ENCODE peak calls at places on chromosomes 12 and 14, in seven cellular contexts. U, Q, X, P, T, A and B are unnamed samples.

GRCh38 chr12:49553512-49554088 is 14.3 kb downstream of the MCRS1 start:
- ATAC-seq in U (peak; percentile 77), X (peak; percentile 48), Q (peak; percentile 58), P (no peak), A (peak; percentile 22), T (peak; percentile 58), B (no peak)

GRCh38 chr12:111099186-111099585 is 178.8 kb upstream of the MYL2 start:
- ATAC-seq in Q (no peak), T (no peak), X (no peak), U (no peak), A (no peak), P (no peak), B (no peak)

GRCh38 chr12:84763112-84763511 is 149.5 kb downstream of the SLC6A15 start:
- ATAC-seq in X (no peak), T (no peak), U (no peak), P (no peak), Q (no peak), A (peak; percentile 21), B (no peak)

GRCh38 chr14:56333361-56334279 is 215.4 kb downstream of the PELI2 start:
- ATAC-seq in X (peak; percentile 99), A (peak; percentile 95), P (peak; percentile 85), U (peak; percentile 60), Q (peak; percentile 87), T (peak; percentile 79), B (peak; percentile 71)

GRCh38 chr14:76603713-76604112 is 157.6 kb upstream of the VASH1 start:
- ATAC-seq in Q (peak; percentile 13), A (no peak), X (no peak), U (no peak), P (peak; percentile 99), T (no peak), B (no peak)

GRCh38 chr12:19937161-19937560 is 431.2 kb upstream of the PDE3A start:
- ATAC-seq in Q (no peak), A (no peak), U (no peak), T (no peak), P (no peak), X (no peak), B (no peak)

GRCh38 chr12:75692883-75693282 is 181.5 kb upstream of the KRR1 start:
- ATAC-seq in Q (no peak), U (no peak), A (no peak), X (no peak), T (no peak), P (no peak), B (no peak)

GRCh38 chr12:3520168-3520567 is 29.2 kb downstream of the PRMT8 start:
- ATAC-seq in Q (no peak), A (no peak), U (no peak), T (no peak), X (no peak), P (peak; percentile 74), B (no peak)

GRCh38 chr12:89648211-89648930 is 60.3 kb downstream of the ATP2B1 start:
- ATAC-seq in X (peak; percentile 60), Q (peak; percentile 58), A (peak; percentile 11), P (peak; percentile 18), U (peak; percentile 89), T (peak; percentile 88), B (no peak)

GRCh38 chr12:113988064-113988451 is 21.9 kb upstream of the RBM19 start:
- ATAC-seq in A (no peak), U (no peak), T (no peak), X (peak; percentile 35), P (no peak), Q (no peak), B (no peak)

GRCh38 chr12:88266851-88267360 is 124.8 kb downstream of the TMTC3 start:
- ATAC-seq in T (no peak), U (no peak), A (no peak), P (no peak), Q (no peak), X (no peak), B (no peak)

GRCh38 chr14:73166399-73166798 is 30.1 kb downstream of the PSEN1 start:
- ATAC-seq in T (no peak), X (no peak), Q (no peak), U (no peak), P (no peak), A (no peak), B (no peak)

GRCh38 chr12:109888179-109889020 is 8.1 kb upstream of the GLTP start:
- ATAC-seq in A (peak; percentile 95), X (peak; percentile 49), T (peak; percentile 32), Q (peak; percentile 84), P (peak; percentile 80), U (peak; percentile 75), B (peak; percentile 92)

GRCh38 chr14:102200690-102201368 is 61.1 kb downstream of the WDR20 start:
- ATAC-seq in T (no peak), X (no peak), A (no peak), U (no peak), P (peak; percentile 25), Q (no peak), B (no peak)

GRCh38 chr12:115325858-115326257 is 641.9 kb upstream of the TBX3 start:
- ATAC-seq in A (no peak), Q (no peak), P (no peak), U (no peak), X (peak; percentile 95), T (no peak), B (no peak)

GRCh38 chr12:70774055-70774454 is 136.8 kb upstream of the PTPRB start:
- ATAC-seq in A (no peak), T (no peak), P (no peak), Q (peak; percentile 50), X (no peak), U (no peak), B (no peak)

GRCh38 chr14:106506901-106507305 is 980.5 kb downstream of the TMEM121 start:
- ATAC-seq in A (no peak), X (no peak), Q (no peak), T (no peak), U (no peak), P (no peak), B (no peak)

GRCh38 chr14:75125617-75126016 is 1.2 kb downstream of the NEK9 start:
- ATAC-seq in P (no peak), Q (no peak), T (no peak), A (peak; percentile 25), U (no peak), X (no peak), B (no peak)

GRCh38 chr12:129404556-129404955 is 499.3 kb downstream of the TMEM132D start:
- ATAC-seq in U (no peak), T (no peak), Q (no peak), A (no peak), P (no peak), X (no peak), B (no peak)

DNA sequence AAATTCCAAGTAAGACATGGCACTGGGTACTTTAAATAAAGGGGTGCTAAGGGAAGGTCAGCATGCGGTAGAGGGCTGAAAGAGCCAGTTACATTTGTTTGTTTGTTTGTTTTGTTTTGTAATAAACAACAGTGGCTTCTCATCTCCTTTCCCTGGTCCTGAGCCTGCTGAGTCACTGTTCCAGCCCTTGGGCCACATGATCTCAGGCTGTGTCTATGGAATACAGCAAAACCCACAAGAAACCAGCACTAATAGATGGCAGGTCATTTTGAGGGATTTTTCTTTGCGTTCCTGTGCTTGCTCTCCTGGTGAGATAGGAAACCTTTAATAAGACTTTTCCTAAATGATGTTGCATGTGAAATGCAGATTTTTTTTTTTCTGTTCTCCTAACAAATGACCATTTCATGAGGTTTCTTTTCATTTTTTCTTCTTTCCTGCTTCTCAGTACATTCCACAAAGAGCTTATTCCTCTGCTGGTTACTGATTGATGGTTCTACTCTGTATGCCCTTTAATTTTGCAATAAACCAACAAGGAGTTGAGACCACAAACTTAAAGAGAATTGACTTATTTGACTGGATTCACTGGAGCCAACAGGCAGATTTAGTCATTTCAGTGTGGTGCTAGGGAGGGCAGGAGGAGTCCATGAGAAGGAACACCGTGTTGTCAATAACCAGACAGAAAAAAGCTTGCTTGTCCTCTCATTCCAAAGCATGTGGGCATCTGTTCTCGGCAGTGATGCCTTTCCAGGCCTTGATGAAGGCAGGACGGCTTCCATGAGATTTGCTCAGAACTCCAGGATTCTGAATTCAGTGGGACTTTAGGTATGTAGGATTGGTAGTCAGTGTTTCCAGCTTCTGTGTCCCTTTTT is 459.2 kb downstream of the RAD51B start:
- ATAC-seq in P (no peak), T (peak; percentile 87), U (peak; percentile 72), Q (peak; percentile 95), A (peak; percentile 94), X (peak; percentile 76), B (no peak)
- H3K4me1 ChIP-seq in P (no peaks in the 10 kb centered on the region), T (peaks cover 62% of the 10 kb centered on the region), U (no peaks in the 10 kb centered on the region), Q (peaks cover 33% of the 10 kb centered on the region), A (peaks cover 3% of the 10 kb centered on the region), X (no peaks in the 10 kb centered on the region), B (no peaks in the 10 kb centered on the region)

GRCh38 chr12:15555466-15555865 is 233.2 kb downstream of the PTPRO start:
- ATAC-seq in U (no peak), A (peak; percentile 23), P (no peak), Q (no peak), T (no peak), X (no peak), B (no peak)

GRCh38 chr12:15558915-15559528 is 230.2 kb downstream of the EPS8 start:
- ATAC-seq in A (peak; percentile 90), T (no peak), P (no peak), Q (no peak), U (no peak), X (no peak), B (no peak)

GRCh38 chr12:15550778-15551177 is 228.5 kb downstream of the PTPRO start:
- ATAC-seq in T (no peak), Q (no peak), U (no peak), P (no peak), A (no peak), X (no peak), B (no peak)

GRCh38 chr12:15562263-15562662 is 226.9 kb downstream of the EPS8 start:
- ATAC-seq in T (no peak), X (peak; percentile 26), A (no peak), Q (no peak), U (no peak), P (peak; percentile 41), B (no peak)

GRCh38 chr12:15556411-15556810 is 232.8 kb downstream of the EPS8 start:
- ATAC-seq in U (no peak), A (peak; percentile 51), P (no peak), T (no peak), X (no peak), Q (no peak), B (no peak)
- H3K27ac ChIP-seq in U (no peak overlapping the region), A (no peak overlapping the region), P (no peak overlapping the region), T (no peak overlapping the region), X (no peak overlapping the region), Q (no peak overlapping the region), B (no peak overlapping the region)

GRCh38 chr12:12072064-12072760 is 1.5 kb downstream of the BCL2L14 start:
- ATAC-seq in X (peak; percentile 78), Q (no peak), A (no peak), P (no peak), T (peak; percentile 76), U (peak; percentile 59), B (no peak)
- TF ChIP-seq POLR2A in X (no peak), Q (no peak), A (no peak), P (no peak), T (no peak), U (no peak), B (no peak)

DNA sequence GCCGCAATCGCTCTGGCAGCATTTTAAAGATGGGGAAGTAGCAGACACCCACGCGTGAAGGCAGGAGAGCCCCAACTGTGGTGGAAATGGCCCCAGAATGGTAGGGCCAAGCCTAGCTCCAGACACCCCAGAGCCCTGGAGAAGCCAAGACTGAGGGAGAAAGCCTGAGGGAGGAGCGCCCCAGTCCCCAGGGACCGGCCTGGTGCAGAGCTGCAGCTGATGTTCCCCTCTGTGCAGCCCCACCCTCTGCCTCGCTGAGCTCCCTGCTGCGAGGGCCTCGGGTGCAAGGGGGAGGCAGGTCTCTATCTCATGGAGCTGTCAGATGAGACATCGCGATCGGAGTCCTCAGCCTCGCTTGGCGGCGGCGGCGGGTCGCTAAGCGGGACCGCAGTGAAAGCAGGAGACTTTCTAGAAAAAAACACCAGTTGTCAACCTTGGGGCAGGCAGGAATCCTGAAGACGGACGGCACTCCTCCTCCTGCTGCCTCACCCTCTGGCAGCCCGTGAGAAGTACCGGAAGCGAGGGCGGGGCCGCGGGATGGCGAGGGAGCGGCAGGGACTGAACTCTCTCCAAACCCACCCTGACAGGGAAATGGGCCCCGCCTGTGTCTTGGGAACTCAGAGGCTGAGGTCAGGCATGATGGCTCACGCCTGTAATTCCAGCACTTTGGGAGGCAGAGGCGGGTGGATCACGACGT is 6.0 kb downstream of the GAPDH start:
- ATAC-seq in A (peak; percentile 70), T (peak; percentile 2), U (peak; percentile 70), Q (peak; percentile 58), X (peak; percentile 13), P (peak; percentile 67), B (peak; percentile 94)
- H3K4me1 ChIP-seq in A (peaks cover 11% of the 10 kb centered on the region), T (peaks cover 53% of the 10 kb centered on the region), U (peaks cover 75% of the 10 kb centered on the region), Q (peaks cover 57% of the 10 kb centered on the region), X (peaks cover 5% of the 10 kb centered on the region), P (peaks cover 47% of the 10 kb centered on the region), B (peaks cover 69% of the 10 kb centered on the region)